ENCODE peak calls at places on chromosome 2, in five cellular contexts. One of them, this sample, is unnamed. For H3K27me3 and H3K9me3, the result is how much of the 10 kb centered on the place peaks cover.

GRCh38 chr2:27441226-27441926 is 805 bp upstream of the KRTCAP3 start:
- DNase-seq in stomach: no peak
- DNase-seq in adipocyte: no peak
- DNase-seq in MM.1S: no peak
- DNase-seq in transverse colon: no peak
- DNase-seq in this sample: no peak

GRCh38 chr2:230411484-230412368 is 4.3 kb upstream of the SP100 start:
- DNase-seq in transverse colon: peak
- DNase-seq in adipocyte: peak
- DNase-seq in stomach: peak
- DNase-seq in MM.1S: peak
- DNase-seq in this sample: peak

GRCh38 chr2:174335605-174336402 is 1.1 kb downstream of the SP9 start:
- DNase-seq in stomach: no peak
- DNase-seq in transverse colon: no peak
- DNase-seq in adipocyte: peak
- DNase-seq in MM.1S: no peak
- DNase-seq in this sample: no peak

GRCh38 chr2:167406558-167406957 is 518.3 kb downstream of the XIRP2 start:
- DNase-seq in stomach: no peak
- DNase-seq in adipocyte: no peak
- DNase-seq in transverse colon: no peak
- DNase-seq in MM.1S: no peak
- DNase-seq in this sample: peak

GRCh38 chr2:239882335-239882734 is 142.8 kb downstream of the NDUFA10 start:
- DNase-seq in MM.1S: peak
- DNase-seq in stomach: peak
- DNase-seq in adipocyte: peak
- DNase-seq in transverse colon: peak
- DNase-seq in this sample: peak

GRCh38 chr2:195456765-195457164 is 200.3 kb upstream of the SLC39A10 start:
- DNase-seq in stomach: no peak
- DNase-seq in MM.1S: no peak
- DNase-seq in adipocyte: no peak
- DNase-seq in transverse colon: no peak
- DNase-seq in this sample: no peak

GRCh38 chr2:111155610-111156009 is 34.9 kb downstream of the BCL2L11 start:
- DNase-seq in adipocyte: no peak
- DNase-seq in transverse colon: no peak
- DNase-seq in MM.1S: no peak
- DNase-seq in stomach: no peak
- DNase-seq in this sample: peak

GRCh38 chr2:150339951-150340350 is 147.5 kb downstream of the RND3 start:
- DNase-seq in stomach: no peak
- DNase-seq in adipocyte: peak
- DNase-seq in MM.1S: no peak
- DNase-seq in transverse colon: no peak
- DNase-seq in this sample: peak

GRCh38 chr2:133498615-133499585 is 69.4 kb downstream of the NCKAP5 start:
- DNase-seq in transverse colon: peak
- DNase-seq in stomach: no peak
- DNase-seq in MM.1S: peak
- DNase-seq in adipocyte: no peak
- DNase-seq in this sample: no peak

GRCh38 chr2:215522237-215522636 is 86.4 kb upstream of the FN1 start:
- DNase-seq in stomach: no peak
- DNase-seq in adipocyte: no peak
- DNase-seq in MM.1S: no peak
- DNase-seq in transverse colon: no peak
- DNase-seq in this sample: no peak

GRCh38 chr2:224881846-224882245 is 160.4 kb downstream of the DOCK10 start:
- DNase-seq in MM.1S: no peak
- DNase-seq in transverse colon: no peak
- DNase-seq in stomach: no peak
- DNase-seq in adipocyte: no peak
- DNase-seq in this sample: no peak

GRCh38 chr2:101356486-101356885 is 30.8 kb downstream of the CREG2 start:
- DNase-seq in adipocyte: no peak
- DNase-seq in stomach: no peak
- DNase-seq in transverse colon: no peak
- DNase-seq in MM.1S: no peak
- DNase-seq in this sample: peak

GRCh38 chr2:4247796-4248195 is 544.4 kb downstream of the DCDC2C start:
- DNase-seq in stomach: no peak
- DNase-seq in adipocyte: no peak
- DNase-seq in transverse colon: no peak
- DNase-seq in MM.1S: no peak
- DNase-seq in this sample: no peak

GRCh38 chr2:86214503-86214832 is 15.2 kb downstream of the MRPL35 start:
- DNase-seq in transverse colon: no peak
- DNase-seq in adipocyte: no peak
- DNase-seq in MM.1S: no peak
- DNase-seq in stomach: no peak
- DNase-seq in this sample: no peak

GRCh38 chr2:150191349-150191748 is 296.1 kb downstream of the RND3 start:
- DNase-seq in adipocyte: no peak
- DNase-seq in stomach: no peak
- DNase-seq in transverse colon: no peak
- DNase-seq in MM.1S: no peak
- DNase-seq in this sample: peak

GRCh38 chr2:101823347-101823791 is 125.9 kb downstream of the MAP4K4 start:
- DNase-seq in stomach: peak
- DNase-seq in MM.1S: peak
- DNase-seq in transverse colon: peak
- DNase-seq in adipocyte: peak
- DNase-seq in this sample: peak

GRCh38 chr2:223472771-223473170 is 129.4 kb downstream of the SCG2 start:
- DNase-seq in MM.1S: no peak
- DNase-seq in stomach: no peak
- DNase-seq in adipocyte: no peak
- DNase-seq in transverse colon: no peak
- DNase-seq in this sample: no peak

GRCh38 chr2:138780451-138780880 is 276 bp upstream of the NXPH2 start:
- DNase-seq in transverse colon: no peak
- DNase-seq in MM.1S: no peak
- DNase-seq in stomach: no peak
- DNase-seq in adipocyte: peak
- DNase-seq in this sample: no peak

GRCh38 chr2:2060431-2060830 is 270.6 kb downstream of the MYT1L start:
- DNase-seq in stomach: no peak
- DNase-seq in transverse colon: no peak
- DNase-seq in MM.1S: no peak
- DNase-seq in adipocyte: no peak
- DNase-seq in this sample: no peak

GRCh38 chr2:2992622-2993021 is 385.0 kb downstream of the EIPR1 start:
- DNase-seq in transverse colon: no peak
- DNase-seq in MM.1S: no peak
- DNase-seq in adipocyte: no peak
- DNase-seq in stomach: no peak
- DNase-seq in this sample: no peak

GRCh38 chr2:234739061-234739460 is 212.8 kb upstream of the SH3BP4 start:
- DNase-seq in adipocyte: no peak
- DNase-seq in transverse colon: no peak
- DNase-seq in MM.1S: no peak
- DNase-seq in stomach: no peak
- DNase-seq in this sample: no peak

GRCh38 chr2:60936757-60937156 is 55.4 kb downstream of the REL start:
- DNase-seq in stomach: no peak
- DNase-seq in adipocyte: no peak
- DNase-seq in transverse colon: no peak
- DNase-seq in MM.1S: no peak
- DNase-seq in this sample: no peak

GRCh38 chr2:162244559-162245031 is 1.4 kb upstream of the FAP start:
- DNase-seq in adipocyte: peak
- DNase-seq in transverse colon: no peak
- DNase-seq in MM.1S: no peak
- DNase-seq in stomach: no peak
- DNase-seq in this sample: peak

GRCh38 chr2:140502951-140503630 is 1627.7 kb downstream of the LRP1B start:
- DNase-seq in MM.1S: peak
- DNase-seq in transverse colon: no peak
- DNase-seq in adipocyte: peak
- DNase-seq in stomach: no peak
- DNase-seq in this sample: peak

GRCh38 chr2:96527990-96528679 is 8.4 kb upstream of the ARID5A start:
- DNase-seq in transverse colon: peak
- DNase-seq in stomach: no peak
- DNase-seq in MM.1S: peak
- DNase-seq in adipocyte: peak
- DNase-seq in this sample: peak

GRCh38 chr2:173831312-173832229 is 133.6 kb downstream of the SP3 start:
- DNase-seq in transverse colon: peak
- DNase-seq in adipocyte: peak
- DNase-seq in MM.1S: no peak
- DNase-seq in stomach: no peak
- DNase-seq in this sample: peak

GRCh38 chr2:187466129-187466792 is 18.2 kb upstream of the CALCRL start:
- DNase-seq in MM.1S: peak
- DNase-seq in adipocyte: no peak
- DNase-seq in stomach: no peak
- DNase-seq in transverse colon: no peak
- DNase-seq in this sample: no peak

GRCh38 chr2:24860631-24861030 is 59.4 kb downstream of the ADCY3 start:
- DNase-seq in adipocyte: no peak
- DNase-seq in transverse colon: no peak
- DNase-seq in stomach: no peak
- DNase-seq in MM.1S: no peak
- DNase-seq in this sample: no peak
- H3K27me3 ChIP-seq in adipocyte: under half
- H3K27me3 ChIP-seq in transverse colon: under half
- H3K27me3 ChIP-seq in stomach: under half
- H3K27me3 ChIP-seq in MM.1S: under half
- H3K27me3 ChIP-seq in this sample: under half

GRCh38 chr2:116674188-116674587 is 1140.3 kb upstream of the DDX18 start:
- DNase-seq in transverse colon: no peak
- DNase-seq in adipocyte: no peak
- DNase-seq in MM.1S: no peak
- DNase-seq in stomach: no peak
- DNase-seq in this sample: no peak

GRCh38 chr2:116668691-116669090 is 1145.8 kb upstream of the DDX18 start:
- DNase-seq in transverse colon: no peak
- DNase-seq in adipocyte: no peak
- DNase-seq in stomach: no peak
- DNase-seq in MM.1S: no peak
- DNase-seq in this sample: no peak

GRCh38 chr2:116669782-116670181 is 1144.7 kb upstream of the DDX18 start:
- DNase-seq in MM.1S: no peak
- DNase-seq in adipocyte: no peak
- DNase-seq in transverse colon: no peak
- DNase-seq in stomach: no peak
- DNase-seq in this sample: no peak
- H3K9me3 ChIP-seq in MM.1S: under half
- H3K9me3 ChIP-seq in adipocyte: under half
- H3K9me3 ChIP-seq in transverse colon: under half
- H3K9me3 ChIP-seq in stomach: under half
- H3K9me3 ChIP-seq in this sample: under half

GRCh38 chr2:144514731-144515424 is 5.0 kb downstream of the ZEB2 start:
- DNase-seq in MM.1S: no peak
- DNase-seq in adipocyte: no peak
- DNase-seq in stomach: no peak
- DNase-seq in transverse colon: no peak
- DNase-seq in this sample: no peak
- H3K27me3 ChIP-seq in MM.1S: half or more
- H3K27me3 ChIP-seq in adipocyte: under half
- H3K27me3 ChIP-seq in stomach: under half
- H3K27me3 ChIP-seq in transverse colon: half or more
- H3K27me3 ChIP-seq in this sample: under half

GRCh38 chr2:59413751-59414570 is 1139.5 kb downstream of the BCL11A start:
- DNase-seq in adipocyte: no peak
- DNase-seq in transverse colon: no peak
- DNase-seq in stomach: no peak
- DNase-seq in MM.1S: peak
- DNase-seq in this sample: no peak
- H3K9me3 ChIP-seq in adipocyte: under half
- H3K9me3 ChIP-seq in transverse colon: under half
- H3K9me3 ChIP-seq in stomach: under half
- H3K9me3 ChIP-seq in MM.1S: under half
- H3K9me3 ChIP-seq in this sample: under half

GRCh38 chr2:11652141-11652540 is 17.9 kb downstream of the NTSR2 start:
- DNase-seq in transverse colon: no peak
- DNase-seq in MM.1S: no peak
- DNase-seq in adipocyte: no peak
- DNase-seq in stomach: no peak
- DNase-seq in this sample: no peak

GRCh38 chr2:11656252-11656651 is 13.7 kb downstream of the NTSR2 start:
- DNase-seq in stomach: no peak
- DNase-seq in transverse colon: no peak
- DNase-seq in MM.1S: no peak
- DNase-seq in adipocyte: no peak
- DNase-seq in this sample: no peak

GRCh38 chr2:11649093-11649492 is 20.9 kb downstream of the NTSR2 start:
- DNase-seq in stomach: no peak
- DNase-seq in MM.1S: no peak
- DNase-seq in transverse colon: no peak
- DNase-seq in adipocyte: no peak
- DNase-seq in this sample: no peak

GRCh38 chr2:11655495-11655894 is 14.5 kb downstream of the NTSR2 start:
- DNase-seq in stomach: no peak
- DNase-seq in MM.1S: no peak
- DNase-seq in adipocyte: no peak
- DNase-seq in transverse colon: no peak
- DNase-seq in this sample: no peak

GRCh38 chr2:11652555-11652954 is 17.4 kb downstream of the NTSR2 start:
- DNase-seq in adipocyte: peak
- DNase-seq in stomach: no peak
- DNase-seq in MM.1S: no peak
- DNase-seq in transverse colon: no peak
- DNase-seq in this sample: peak
- H3K27me3 ChIP-seq in adipocyte: under half
- H3K27me3 ChIP-seq in stomach: under half
- H3K27me3 ChIP-seq in MM.1S: under half
- H3K27me3 ChIP-seq in transverse colon: under half
- H3K27me3 ChIP-seq in this sample: under half

GRCh38 chr2:95220449-95220848 is 13.1 kb downstream of the ZNF892 start:
- DNase-seq in stomach: no peak
- DNase-seq in MM.1S: no peak
- DNase-seq in transverse colon: no peak
- DNase-seq in adipocyte: no peak
- DNase-seq in this sample: no peak
- H3K9me3 ChIP-seq in stomach: half or more
- H3K9me3 ChIP-seq in MM.1S: under half
- H3K9me3 ChIP-seq in transverse colon: half or more
- H3K9me3 ChIP-seq in adipocyte: half or more
- H3K9me3 ChIP-seq in this sample: half or more

GRCh38 chr2:45001629-45002385 is 7.4 kb downstream of the SIX2 start:
- DNase-seq in MM.1S: no peak
- DNase-seq in stomach: no peak
- DNase-seq in transverse colon: no peak
- DNase-seq in adipocyte: no peak
- DNase-seq in this sample: no peak

GRCh38 chr2:45000921-45001628 is 8.2 kb downstream of the SIX2 start:
- DNase-seq in MM.1S: no peak
- DNase-seq in stomach: no peak
- DNase-seq in transverse colon: no peak
- DNase-seq in adipocyte: peak
- DNase-seq in this sample: no peak

GRCh38 chr2:45002661-45003210 is 6.5 kb downstream of the SIX2 start:
- DNase-seq in MM.1S: no peak
- DNase-seq in transverse colon: no peak
- DNase-seq in stomach: no peak
- DNase-seq in adipocyte: no peak
- DNase-seq in this sample: no peak

GRCh38 chr2:44999540-44999939 is 9.7 kb downstream of the SIX2 start:
- DNase-seq in stomach: no peak
- DNase-seq in transverse colon: no peak
- DNase-seq in MM.1S: no peak
- DNase-seq in adipocyte: no peak
- DNase-seq in this sample: no peak

GRCh38 chr2:45000341-45000901 is 8.8 kb downstream of the SIX2 start:
- DNase-seq in MM.1S: no peak
- DNase-seq in stomach: no peak
- DNase-seq in transverse colon: no peak
- DNase-seq in adipocyte: no peak
- DNase-seq in this sample: no peak
- H3K27me3 ChIP-seq in MM.1S: under half
- H3K27me3 ChIP-seq in stomach: under half
- H3K27me3 ChIP-seq in transverse colon: half or more
- H3K27me3 ChIP-seq in adipocyte: half or more
- H3K27me3 ChIP-seq in this sample: half or more

This sample was measured in astrocyte.